ENCODE peak calls at places on chromosomes 11 and 22, in seven cellular contexts. R, Z, S, K, O, B and T are unnamed samples.

GRCh38 chr22:24419480-24419860 is 7.9 kb upstream of the ADORA2A start:
- DNase-seq in R (no peak), Z (no peak), S (no peak), K (no peak), O (no peak), B (no peak), T (no peak)

GRCh38 chr22:23715811-23716355 is 25.1 kb downstream of the RGL4 start:
- DNase-seq in R (no peak), Z (peak), S (peak), K (no peak), O (no peak), B (peak), T (peak)

GRCh38 chr11:44179173-44179572 is 83.7 kb downstream of the EXT2 start:
- DNase-seq in R (peak), Z (no peak), S (no peak), K (no peak), O (no peak), B (no peak), T (no peak)

GRCh38 chr11:64607381-64608259 is 16.6 kb downstream of the SLC22A12 start:
- DNase-seq in R (peak), Z (peak), S (no peak), K (no peak), O (no peak), B (peak), T (no peak)

GRCh38 chr11:78000193-78000592 is 5.7 kb upstream of the INTS4 start:
- DNase-seq in R (peak), Z (peak), S (peak), K (peak), O (peak), B (no peak), T (peak)

GRCh38 chr22:28716686-28717085 is 24.9 kb downstream of the CHEK2 start:
- DNase-seq in R (peak), Z (no peak), S (no peak), K (no peak), O (no peak), B (no peak), T (no peak)

GRCh38 chr11:8045839-8046238 is 35.2 kb upstream of the TUB start:
- DNase-seq in R (no peak), Z (no peak), S (no peak), K (no peak), O (no peak), B (no peak), T (no peak)

GRCh38 chr11:20066783-20067156 is 93.5 kb downstream of the DBX1 start:
- DNase-seq in R (no peak), Z (no peak), S (no peak), K (no peak), O (no peak), B (no peak), T (no peak)

GRCh38 chr11:1771700-1772099 is 8.0 kb upstream of the CTSD start:
- DNase-seq in R (peak), Z (peak), S (no peak), K (no peak), O (peak), B (no peak), T (peak)

GRCh38 chr11:36288442-36289225 is 590 bp downstream of the COMMD9 start:
- DNase-seq in R (no peak), Z (peak), S (peak), K (no peak), O (no peak), B (no peak), T (no peak)

GRCh38 chr11:103792981-103793468 is 243.4 kb upstream of the DDI1 start:
- DNase-seq in R (peak), Z (peak), S (no peak), K (no peak), O (no peak), B (no peak), T (no peak)

GRCh38 chr11:99937330-99937729 is 749.8 kb upstream of the ARHGAP42 start:
- DNase-seq in R (no peak), Z (no peak), S (no peak), K (no peak), O (no peak), B (no peak), T (peak)

GRCh38 chr11:104148074-104148473 is 15.9 kb downstream of the PDGFD start:
- DNase-seq in R (peak), Z (peak), S (no peak), K (no peak), O (peak), B (no peak), T (no peak)

GRCh38 chr22:42754658-42755057 is 34.0 kb upstream of the A4GALT start:
- DNase-seq in R (peak), Z (peak), S (no peak), K (no peak), O (peak), B (no peak), T (peak)

GRCh38 chr11:106475181-106475580 is 397.7 kb downstream of the AASDHPPT start:
- DNase-seq in R (peak), Z (no peak), S (no peak), K (no peak), O (no peak), B (no peak), T (no peak)

GRCh38 chr22:20867179-20868099 is 8.6 kb downstream of the SNAP29 start:
- DNase-seq in R (peak), Z (peak), S (peak), K (no peak), O (no peak), B (peak), T (peak)

GRCh38 chr11:46363455-46363920 is 16.2 kb downstream of the DGKZ start:
- DNase-seq in R (peak), Z (no peak), S (no peak), K (no peak), O (peak), B (no peak), T (peak)

GRCh38 chr11:94171693-94172440 is 43.2 kb downstream of the PANX1 start:
- DNase-seq in R (peak), Z (peak), S (peak), K (no peak), O (peak), B (no peak), T (no peak)

GRCh38 chr11:64341851-64342791 is 2.1 kb downstream of the CCDC88B start:
- DNase-seq in R (peak), Z (peak), S (peak), K (peak), O (peak), B (peak), T (peak)

GRCh38 chr11:47606731-47607130 is 12.5 kb upstream of the C1QTNF4 start:
- DNase-seq in R (peak), Z (peak), S (no peak), K (no peak), O (no peak), B (no peak), T (no peak)

GRCh38 chr11:96014234-96014633 is 90.3 kb upstream of the MTMR2 start:
- DNase-seq in R (peak), Z (peak), S (no peak), K (peak), O (peak), B (no peak), T (peak)

GRCh38 chr22:23569716-23570115 is 10.4 kb downstream of the IGLL1 start:
- DNase-seq in R (no peak), Z (no peak), S (no peak), K (no peak), O (no peak), B (no peak), T (no peak)

GRCh38 chr11:1521382-1522080 is 35.0 kb upstream of the MOB2 start:
- DNase-seq in R (no peak), Z (no peak), S (no peak), K (no peak), O (no peak), B (no peak), T (no peak)

GRCh38 chr11:61056566-61056965 is 45.7 kb upstream of the CD5 start:
- DNase-seq in R (no peak), Z (no peak), S (no peak), K (no peak), O (no peak), B (no peak), T (peak)

GRCh38 chr22:31952459-31952858 is 8.1 kb downstream of the YWHAH start:
- DNase-seq in R (peak), Z (peak), S (no peak), K (no peak), O (peak), B (no peak), T (peak)

GRCh38 chr11:113603277-113604059 is 102.6 kb downstream of the TMPRSS5 start:
- DNase-seq in R (no peak), Z (peak), S (no peak), K (no peak), O (no peak), B (no peak), T (peak)

GRCh38 chr22:49627217-49628181 is 200.2 kb downstream of the BRD1 start:
- DNase-seq in R (no peak), Z (no peak), S (no peak), K (no peak), O (no peak), B (no peak), T (no peak)